ENCODE peak calls at places on chromosomes 2 and 18, in six cellular contexts. U is esophagus squamous epithelium, K is endothelial cell of umbilical vein, N is heart left ventricle, T is adrenal gland, E is HepG2. Z is an unnamed sample. For H3K4me1, the result is how much of the 10 kb centered on the place peaks cover.

GRCh38 chr2:230665263-230665691 is 47.4 kb upstream of the CAB39 start:
- DNase-seq in U (no peak), K (no peak), N (no peak), T (no peak), E (no peak), Z (no peak)

GRCh38 chr2:236293241-236293810 is 29.1 kb upstream of the ASB18 start:
- DNase-seq in U (no peak), K (no peak), N (no peak), T (no peak), E (no peak), Z (no peak)

GRCh38 chr18:74375999-74376398 is 60.4 kb downstream of the C18orf63 start:
- DNase-seq in U (no peak), K (no peak), N (no peak), T (peak), E (no peak), Z (no peak)

GRCh38 chr2:114039681-114040080 is 149.8 kb downstream of the ACTR3 start:
- DNase-seq in U (no peak), K (no peak), N (no peak), T (no peak), E (no peak), Z (no peak)

GRCh38 chr2:70753031-70753430 is 15.0 kb downstream of the ADD2 start:
- DNase-seq in U (no peak), K (no peak), N (no peak), T (no peak), E (no peak), Z (no peak)

GRCh38 chr2:156437272-156437671 is 1.1 kb downstream of the GPD2 start:
- DNase-seq in U (no peak), K (no peak), N (no peak), T (no peak), E (no peak), Z (peak)

GRCh38 chr2:175628243-175628642 is 373.8 kb downstream of the LNPK start:
- DNase-seq in U (no peak), K (no peak), N (no peak), T (no peak), E (no peak), Z (no peak)

GRCh38 chr2:160292225-160292624 is 92.2 kb upstream of the ITGB6 start:
- DNase-seq in U (no peak), K (no peak), N (no peak), T (no peak), E (peak), Z (no peak)

GRCh38 chr2:174337337-174338154 is 2.8 kb downstream of the SP9 start:
- DNase-seq in U (no peak), K (peak), N (no peak), T (no peak), E (no peak), Z (no peak)

GRCh38 chr2:70827388-70827787 is 7.0 kb upstream of the CLEC4F start:
- DNase-seq in U (no peak), K (no peak), N (no peak), T (no peak), E (no peak), Z (no peak)

GRCh38 chr2:28296904-28297303 is 95.8 kb upstream of the FOSL2 start:
- DNase-seq in U (no peak), K (no peak), N (no peak), T (no peak), E (no peak), Z (no peak)

GRCh38 chr2:23505218-23505983 is 120.4 kb downstream of the KLHL29 start:
- DNase-seq in U (no peak), K (no peak), N (no peak), T (no peak), E (no peak), Z (no peak)

GRCh38 chr2:136985044-136985443 is 219.7 kb downstream of the THSD7B start:
- DNase-seq in U (no peak), K (no peak), N (no peak), T (no peak), E (no peak), Z (no peak)

GRCh38 chr2:58609306-58609705 is 368.2 kb upstream of the FANCL start:
- DNase-seq in U (no peak), K (no peak), N (no peak), T (no peak), E (no peak), Z (no peak)

GRCh38 chr2:10498525-10499274 is 50.6 kb upstream of the ODC1 start:
- DNase-seq in U (no peak), K (no peak), N (peak), T (peak), E (no peak), Z (no peak)

GRCh38 chr2:135182601-135183000 is 130.5 kb downstream of the RAB3GAP1 start:
- DNase-seq in U (no peak), K (no peak), N (no peak), T (no peak), E (no peak), Z (no peak)

GRCh38 chr2:196750977-196751631 is 48.4 kb downstream of the GTF3C3 start:
- DNase-seq in U (no peak), K (peak), N (peak), T (peak), E (peak), Z (peak)

GRCh38 chr18:37499913-37500312 is 65.7 kb downstream of the CELF4 start:
- DNase-seq in U (no peak), K (no peak), N (no peak), T (no peak), E (no peak), Z (no peak)

GRCh38 chr18:77110936-77111335 is 21.6 kb downstream of the MBP start:
- DNase-seq in U (no peak), K (no peak), N (no peak), T (peak), E (no peak), Z (peak)

GRCh38 chr18:77111449-77112160 is 21.0 kb downstream of the MBP start:
- DNase-seq in U (no peak), K (no peak), N (no peak), T (peak), E (no peak), Z (peak)

GRCh38 chr18:77112161-77112801 is 20.3 kb downstream of the MBP start:
- DNase-seq in U (no peak), K (no peak), N (no peak), T (peak), E (no peak), Z (no peak)

GRCh38 chr18:77108821-77109692 is 23.5 kb downstream of the MBP start:
- DNase-seq in U (no peak), K (no peak), N (no peak), T (peak), E (no peak), Z (no peak)

DNA sequence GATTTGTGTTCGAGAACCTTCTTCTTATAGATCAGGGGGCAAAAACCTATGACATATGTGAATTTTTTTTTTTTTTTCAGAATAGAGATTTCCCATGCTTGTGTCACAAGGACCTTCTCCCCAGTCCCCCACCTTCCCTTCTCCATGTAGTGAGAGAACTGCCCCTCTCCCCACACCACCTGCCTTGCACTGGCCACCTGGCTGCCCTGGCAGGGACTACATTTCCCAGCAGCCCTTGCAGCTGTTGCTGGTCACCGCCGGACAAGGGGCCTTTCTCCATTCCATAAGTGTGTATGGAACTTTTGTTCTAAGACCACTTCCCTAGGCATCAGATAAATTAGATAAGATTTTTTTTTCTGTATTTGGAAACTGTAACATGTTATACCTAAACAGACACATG is 22.2 kb downstream of the MBP start:
- DNase-seq in U (no peak), K (no peak), N (no peak), T (peak), E (no peak), Z (no peak)
- H3K4me1 ChIP-seq in U (half or more), K (under half), N (half or more), T (half or more), E (under half), Z (under half)

DNA sequence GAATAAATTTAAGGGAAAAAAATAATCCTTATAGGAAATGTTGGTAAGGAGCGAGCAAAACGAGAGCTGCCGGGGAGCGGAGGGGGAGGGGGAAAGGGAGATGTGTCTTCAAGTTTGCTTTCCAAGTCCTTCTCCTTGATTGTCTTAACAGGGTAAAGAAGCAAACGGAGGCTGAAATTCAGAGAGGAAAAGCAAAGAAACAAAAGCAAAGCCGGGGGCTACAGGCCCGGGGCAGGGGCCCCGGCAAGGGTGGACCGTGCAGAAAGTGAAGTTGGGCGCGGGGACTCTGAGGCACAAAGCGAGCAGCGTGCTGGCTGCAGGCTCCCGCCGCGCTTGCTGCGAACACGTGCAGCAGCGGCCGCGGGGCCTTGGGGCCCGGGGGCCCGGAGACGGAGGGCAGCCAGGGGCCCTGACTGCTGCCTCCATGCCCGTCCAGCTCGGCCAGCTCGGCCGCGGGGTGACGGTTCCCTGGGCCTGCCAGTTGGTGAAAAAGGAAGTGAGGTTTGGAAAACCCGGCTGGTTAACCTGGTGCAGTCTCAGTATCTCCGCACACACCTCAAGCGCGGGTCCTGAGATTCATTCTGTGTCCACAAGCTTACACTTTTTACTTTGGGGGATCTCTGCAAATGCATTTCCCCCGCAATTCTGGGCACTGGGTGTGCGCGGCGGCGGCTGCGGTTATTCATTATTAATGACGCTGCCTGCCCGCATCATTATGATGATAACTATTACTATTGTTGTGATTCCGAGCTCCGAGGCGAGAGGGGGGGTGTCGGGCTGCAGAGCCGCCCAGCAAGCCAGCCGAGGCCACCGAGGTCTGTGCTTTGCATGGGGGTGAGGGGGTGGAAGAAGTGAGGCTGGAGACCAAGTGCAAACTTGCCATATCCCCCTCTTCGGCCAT is 4.0 kb downstream of the BCL11A start:
- DNase-seq in U (no peak), K (peak), N (peak), T (peak), E (no peak), Z (no peak)
- TF ChIP-seq POLR2A in U (no peak), K (no peak), N (no peak), T (no peak), E (no peak), Z (no peak)

GRCh38 chr2:163573652-163574051 is 162.2 kb downstream of the FIGN start:
- DNase-seq in U (no peak), K (no peak), N (no peak), T (no peak), E (no peak), Z (no peak)

GRCh38 chr2:163570391-163570790 is 165.4 kb downstream of the FIGN start:
- DNase-seq in U (no peak), K (no peak), N (no peak), T (no peak), E (no peak), Z (no peak)

GRCh38 chr2:163574309-163574708 is 161.5 kb downstream of the FIGN start:
- DNase-seq in U (no peak), K (no peak), N (no peak), T (no peak), E (no peak), Z (no peak)

DNA sequence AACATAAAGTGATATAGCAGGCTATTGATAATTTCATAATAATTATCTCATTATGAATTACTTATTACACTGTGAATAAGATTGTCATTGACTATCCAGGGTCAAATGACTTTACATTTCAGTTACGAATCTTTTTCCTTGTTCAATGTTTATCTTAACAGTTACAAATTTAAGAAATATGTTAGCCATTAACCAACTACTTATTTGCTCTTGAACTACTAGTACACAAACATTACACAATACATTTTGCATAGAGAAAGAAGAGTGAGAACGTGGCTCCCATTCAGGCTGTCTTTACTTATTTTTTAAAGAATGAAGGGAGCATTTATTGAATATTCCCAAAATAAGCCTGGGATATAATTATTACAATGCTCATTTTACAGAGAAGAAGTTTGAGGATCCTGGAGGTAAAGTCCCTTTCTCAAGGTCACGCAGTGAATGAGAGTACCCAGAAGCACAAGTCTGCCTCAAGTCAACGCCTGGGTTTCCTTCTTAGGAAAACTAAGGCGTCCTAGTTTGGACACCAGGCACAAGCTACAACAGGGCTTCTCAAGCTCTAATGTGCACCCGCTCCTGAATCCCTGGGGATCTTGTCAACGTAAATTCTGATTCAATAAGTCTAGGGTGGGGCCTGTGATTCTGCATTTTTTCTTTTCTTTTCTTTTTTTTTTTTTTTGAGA is 164.2 kb downstream of the FIGN start:
- DNase-seq in U (no peak), K (no peak), N (no peak), T (no peak), E (peak), Z (no peak)
- H3K4me1 ChIP-seq in U (under half), K (under half), N (under half), T (under half), E (under half), Z (under half)

GRCh38 chr2:30661173-30662107 is 145.8 kb downstream of the CAPN13 start:
- DNase-seq in U (no peak), K (no peak), N (no peak), T (no peak), E (no peak), Z (no peak)
- TF ChIP-seq POLR2A in U (no peak), K (no peak), N (no peak), T (no peak), E (no peak), Z (no peak)

GRCh38 chr2:45141883-45142866 is 132.9 kb upstream of the SIX2 start:
- DNase-seq in U (no peak), K (no peak), N (no peak), T (no peak), E (no peak), Z (no peak)

GRCh38 chr2:45137941-45138695 is 128.9 kb upstream of the SIX2 start:
- DNase-seq in U (no peak), K (no peak), N (no peak), T (no peak), E (no peak), Z (no peak)

GRCh38 chr2:45134726-45135125 is 125.5 kb upstream of the SIX2 start:
- DNase-seq in U (no peak), K (peak), N (no peak), T (no peak), E (no peak), Z (no peak)

GRCh38 chr2:45134014-45134413 is 124.8 kb upstream of the SIX2 start:
- DNase-seq in U (no peak), K (peak), N (no peak), T (no peak), E (no peak), Z (no peak)

GRCh38 chr2:45138904-45139303 is 129.7 kb upstream of the SIX2 start:
- DNase-seq in U (no peak), K (no peak), N (no peak), T (no peak), E (no peak), Z (no peak)
- H3K4me1 ChIP-seq in U (under half), K (under half), N (under half), T (under half), E (under half), Z (under half)

GRCh38 chr2:25161055-25161781 is 7.2 kb downstream of the POMC start:
- DNase-seq in U (peak), K (peak), N (peak), T (peak), E (no peak), Z (peak)

GRCh38 chr2:25158096-25158852 is 10.1 kb downstream of the POMC start:
- DNase-seq in U (no peak), K (no peak), N (no peak), T (no peak), E (no peak), Z (no peak)

GRCh38 chr2:25155401-25155800 is 13.0 kb downstream of the POMC start:
- DNase-seq in U (no peak), K (no peak), N (no peak), T (no peak), E (no peak), Z (no peak)

GRCh38 chr2:25160376-25160775 is 8.0 kb downstream of the POMC start:
- DNase-seq in U (no peak), K (no peak), N (no peak), T (no peak), E (no peak), Z (no peak)

DNA sequence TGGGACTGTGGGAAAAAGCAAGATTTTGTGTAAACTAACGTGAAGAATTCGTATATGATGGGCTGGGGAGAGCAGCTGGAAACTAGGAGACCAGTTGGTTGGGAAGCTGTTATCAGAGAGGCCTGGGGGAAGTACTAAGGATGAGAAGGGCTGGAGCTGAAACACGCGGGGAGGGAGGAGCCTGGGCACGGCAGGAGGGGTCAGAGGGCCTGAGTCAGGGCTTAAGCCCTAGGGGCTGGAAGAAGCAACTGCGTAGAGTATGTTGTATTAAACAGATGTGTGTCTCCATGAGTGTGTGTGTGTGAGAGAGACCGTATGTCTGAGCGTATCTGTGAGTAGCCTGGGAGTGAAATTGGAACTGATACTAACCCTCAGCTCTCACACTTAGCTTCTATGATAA is 8.4 kb downstream of the POMC start:
- DNase-seq in U (no peak), K (no peak), N (no peak), T (no peak), E (no peak), Z (no peak)
- TF ChIP-seq POLR2A in U (no peak), K (no peak), N (no peak), T (no peak), E (no peak), Z (no peak)

GRCh38 chr2:220277445-220277960 is 650.1 kb downstream of the SLC4A3 start:
- DNase-seq in U (no peak), K (no peak), N (peak), T (no peak), E (no peak), Z (peak)

GRCh38 chr2:220278022-220278421 is 650.6 kb downstream of the SLC4A3 start:
- DNase-seq in U (no peak), K (no peak), N (no peak), T (no peak), E (no peak), Z (no peak)

GRCh38 chr2:220276736-220277444 is 649.5 kb downstream of the SLC4A3 start:
- DNase-seq in U (no peak), K (no peak), N (no peak), T (no peak), E (no peak), Z (no peak)

GRCh38 chr2:220273082-220273481 is 645.7 kb downstream of the SLC4A3 start:
- DNase-seq in U (no peak), K (no peak), N (no peak), T (no peak), E (no peak), Z (no peak)

GRCh38 chr2:220275454-220275853 is 648.0 kb downstream of the SLC4A3 start:
- DNase-seq in U (no peak), K (no peak), N (no peak), T (no peak), E (no peak), Z (no peak)
- H3K4me1 ChIP-seq in U (under half), K (under half), N (under half), T (under half), E (under half), Z (under half)

GRCh38 chr2:47159627-47160026 is 4.5 kb upstream of the STPG4 start:
- DNase-seq in U (no peak), K (no peak), N (no peak), T (no peak), E (no peak), Z (no peak)
- TF ChIP-seq POLR2A in U (no peak), K (peak), N (no peak), T (no peak), E (no peak), Z (no peak)

DNA sequence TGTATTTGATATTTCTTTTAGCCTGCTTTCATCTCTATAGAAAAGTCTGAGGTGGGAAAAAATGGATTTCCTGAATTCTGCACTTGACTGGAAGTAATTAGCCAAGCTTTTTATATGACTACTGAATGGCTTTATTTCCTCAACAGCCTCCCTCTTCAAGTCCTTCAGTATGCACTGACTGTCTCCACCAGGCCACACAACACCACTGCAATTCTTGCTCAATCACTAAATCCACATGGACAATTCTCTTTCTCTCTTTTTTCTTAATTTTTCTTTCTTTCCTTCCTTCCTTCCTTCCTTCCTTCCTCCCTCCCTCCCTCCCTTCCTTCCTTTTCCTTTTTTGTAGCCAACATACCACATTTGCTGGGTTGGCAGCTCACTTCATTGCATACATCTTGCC is 104.4 kb downstream of the SS18 start:
- DNase-seq in U (no peak), K (no peak), N (no peak), T (no peak), E (no peak), Z (no peak)
- H3K4me1 ChIP-seq in U (under half), K (under half), N (under half), T (under half), E (under half), Z (under half)

Z was measured in uterus.